ENCODE peak calls at places on chromosomes 6 and 20, in seven cellular contexts. Z is K562, C is HCT116, L is SK-N-SH, R is H1, I is HepG2, D is GM12878. S is an unnamed sample.

GRCh38 chr6:29834564-29835436 is 7.2 kb downstream of the HLA-G start:
- DNase-seq in Z (peak), C (no peak), L (peak), R (peak), I (no peak), D (no peak), S (peak)

GRCh38 chr6:2166717-2167116 is 78.7 kb downstream of the GMDS start:
- DNase-seq in Z (no peak), C (no peak), L (no peak), R (no peak), I (no peak), D (no peak), S (no peak)

GRCh38 chr6:24524801-24525200 is 30.0 kb downstream of the ALDH5A1 start:
- DNase-seq in Z (peak), C (peak), L (peak), R (no peak), I (peak), D (no peak), S (peak)

GRCh38 chr20:48897298-48898044 is 24.0 kb upstream of the ARFGEF2 start:
- DNase-seq in Z (no peak), C (peak), L (no peak), R (no peak), I (no peak), D (no peak), S (peak)

GRCh38 chr6:19336579-19336978 is 500.6 kb upstream of the ID4 start:
- DNase-seq in Z (no peak), C (no peak), L (no peak), R (no peak), I (no peak), D (no peak), S (no peak)

GRCh38 chr20:4896971-4897497 is 104.3 kb downstream of the SLC23A2 start:
- DNase-seq in Z (peak), C (no peak), L (no peak), R (peak), I (no peak), D (no peak), S (peak)

GRCh38 chr6:11110921-11111768 is at the start of gene ERVFRD-1:
- DNase-seq in Z (no peak), C (no peak), L (no peak), R (peak), I (no peak), D (no peak), S (no peak)

GRCh38 chr20:49424536-49424935 is 57.9 kb downstream of the KCNB1 start:
- DNase-seq in Z (peak), C (no peak), L (peak), R (no peak), I (no peak), D (no peak), S (no peak)

GRCh38 chr20:14928083-14928482 is 590.7 kb upstream of the FLRT3 start:
- DNase-seq in Z (no peak), C (no peak), L (no peak), R (no peak), I (no peak), D (no peak), S (no peak)

GRCh38 chr20:48378976-48379670 is 448.7 kb downstream of the PREX1 start:
- DNase-seq in Z (no peak), C (no peak), L (no peak), R (no peak), I (no peak), D (no peak), S (no peak)

GRCh38 chr20:54766483-54766882 is 291.1 kb downstream of the DOK5 start:
- DNase-seq in Z (no peak), C (no peak), L (no peak), R (no peak), I (no peak), D (no peak), S (no peak)

GRCh38 chr6:16903470-16903869 is 142.2 kb upstream of the ATXN1 start:
- DNase-seq in Z (no peak), C (no peak), L (no peak), R (no peak), I (no peak), D (no peak), S (no peak)

GRCh38 chr6:25359891-25360290 is 80.7 kb downstream of the CARMIL1 start:
- DNase-seq in Z (no peak), C (peak), L (no peak), R (no peak), I (no peak), D (no peak), S (no peak)

GRCh38 chr6:38262609-38263008 is 377.1 kb downstream of the BTBD9 start:
- DNase-seq in Z (no peak), C (no peak), L (no peak), R (no peak), I (no peak), D (no peak), S (peak)

GRCh38 chr6:43954311-43955131 is 172.7 kb downstream of the MRPL14 start:
- DNase-seq in Z (no peak), C (no peak), L (no peak), R (peak), I (no peak), D (no peak), S (no peak)

GRCh38 chr20:63232235-63233060 is 3.3 kb upstream of the BIRC7 start:
- DNase-seq in Z (no peak), C (peak), L (no peak), R (no peak), I (no peak), D (no peak), S (no peak)

GRCh38 chr6:133467982-133468380 is 226.8 kb downstream of the EYA4 start:
- DNase-seq in Z (no peak), C (no peak), L (no peak), R (no peak), I (no peak), D (no peak), S (no peak)

GRCh38 chr6:107114872-107115694 is at the start of gene BEND3:
- DNase-seq in Z (peak), C (no peak), L (peak), R (no peak), I (no peak), D (no peak), S (peak)

GRCh38 chr20:32581839-32582658 is 3.1 kb downstream of the NOL4L start:
- DNase-seq in Z (no peak), C (no peak), L (no peak), R (peak), I (no peak), D (no peak), S (no peak)

GRCh38 chr6:108117427-108118358 is 43.2 kb upstream of the OSTM1 start:
- DNase-seq in Z (no peak), C (no peak), L (peak), R (peak), I (no peak), D (no peak), S (no peak)

GRCh38 chr20:41786158-41786557 is 168.0 kb upstream of the CHD6 start:
- DNase-seq in Z (no peak), C (no peak), L (no peak), R (no peak), I (no peak), D (no peak), S (no peak)

GRCh38 chr6:152292595-152292994 is 344.6 kb downstream of the SYNE1 start:
- DNase-seq in Z (no peak), C (no peak), L (no peak), R (no peak), I (no peak), D (no peak), S (no peak)

GRCh38 chr20:17985388-17986018 is 16.7 kb downstream of the MGME1 start:
- DNase-seq in Z (no peak), C (no peak), L (no peak), R (no peak), I (peak), D (no peak), S (no peak)

GRCh38 chr6:34633785-34634184 is 62.8 kb downstream of the ILRUN start:
- DNase-seq in Z (no peak), C (no peak), L (no peak), R (no peak), I (no peak), D (no peak), S (no peak)

GRCh38 chr6:33276864-33277662 is at the start of gene B3GALT4:
- DNase-seq in Z (peak), C (no peak), L (peak), R (peak), I (no peak), D (peak), S (peak)

GRCh38 chr6:37679539-37680476 is 17.9 kb downstream of the MDGA1 start:
- DNase-seq in Z (no peak), C (no peak), L (no peak), R (no peak), I (no peak), D (peak), S (no peak)

GRCh38 chr20:10040070-10040970 is 5.5 kb downstream of the ANKEF1 start:
- DNase-seq in Z (peak), C (peak), L (no peak), R (no peak), I (peak), D (no peak), S (no peak)

DNA sequence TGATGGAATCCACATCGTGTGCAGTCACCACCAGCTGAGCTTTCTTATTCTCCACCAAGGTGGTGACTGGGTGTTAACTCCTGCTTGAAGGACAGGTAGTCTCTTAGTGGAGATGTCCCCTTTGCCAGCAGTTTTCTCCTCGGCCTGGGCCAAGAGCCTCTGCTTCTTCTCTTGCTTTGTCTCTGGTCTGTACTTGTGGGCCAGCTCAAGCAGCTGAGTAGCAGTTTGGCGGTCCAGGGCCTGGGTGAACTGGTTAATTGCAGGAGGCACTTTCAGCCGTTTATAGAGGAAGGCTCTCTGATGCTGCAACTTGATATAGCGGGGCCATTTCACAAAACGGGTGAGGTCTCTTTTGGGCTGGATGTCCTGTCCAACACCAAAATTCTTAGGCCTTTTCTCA is 76.0 kb upstream of the NNAT start:
- DNase-seq in Z (no peak), C (no peak), L (no peak), R (no peak), I (no peak), D (no peak), S (no peak)
- TF ChIP-seq JUND in Z (no peak), C (no peak), L (no peak), R (no peak), I (no peak), D (no peak), S (no peak)

GRCh38 chr20:20492521-20493334 is 124.8 kb downstream of the INSM1 start:
- DNase-seq in Z (no peak), C (no peak), L (peak), R (no peak), I (no peak), D (no peak), S (no peak)

GRCh38 chr20:20489623-20490341 is 121.9 kb downstream of the INSM1 start:
- DNase-seq in Z (no peak), C (no peak), L (no peak), R (no peak), I (no peak), D (no peak), S (no peak)

GRCh38 chr20:20491784-20492145 is 123.9 kb downstream of the INSM1 start:
- DNase-seq in Z (no peak), C (no peak), L (no peak), R (no peak), I (no peak), D (no peak), S (no peak)

GRCh38 chr20:20490673-20491072 is 122.8 kb downstream of the INSM1 start:
- DNase-seq in Z (no peak), C (no peak), L (no peak), R (no peak), I (no peak), D (no peak), S (no peak)

DNA sequence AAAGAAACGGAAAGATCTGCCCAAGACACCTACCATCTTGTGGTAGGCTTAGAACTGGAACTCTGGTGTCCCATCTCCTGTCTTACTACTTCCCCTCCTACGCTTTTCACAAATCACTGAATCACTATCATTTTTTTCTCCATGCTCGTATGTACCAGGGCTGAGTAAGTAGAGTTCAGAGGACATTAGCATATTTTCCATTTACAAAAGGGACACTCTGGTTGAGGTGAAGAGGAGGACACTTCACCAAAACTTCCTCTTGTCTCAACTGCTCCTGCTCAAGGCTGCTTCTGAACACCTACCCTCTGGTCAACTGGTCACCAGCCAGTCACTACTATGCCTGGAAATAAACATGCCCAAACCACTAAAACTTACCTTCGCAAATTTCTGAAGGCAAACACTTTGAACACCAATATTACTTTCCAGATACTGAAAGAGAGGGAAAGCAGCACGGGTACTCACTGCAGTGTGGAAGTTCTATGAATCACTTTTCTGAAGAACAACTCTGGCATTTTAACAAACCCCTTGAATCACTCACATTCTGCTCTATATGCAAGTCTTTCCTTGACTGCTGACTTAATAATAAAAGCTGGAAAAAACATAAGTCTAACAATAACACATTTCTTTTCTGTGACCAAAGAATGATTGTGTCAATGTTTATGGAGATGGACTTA is 123.3 kb downstream of the INSM1 start:
- DNase-seq in Z (no peak), C (no peak), L (no peak), R (no peak), I (no peak), D (no peak), S (no peak)
- TF ChIP-seq JUND in Z (no peak), C (no peak), L (no peak), R (no peak), I (no peak), D (no peak), S (no peak)

GRCh38 chr6:167548451-167548850 is 223.6 kb downstream of the TTLL2 start:
- DNase-seq in Z (no peak), C (no peak), L (no peak), R (no peak), I (no peak), D (no peak), S (no peak)
- TF ChIP-seq JUND in Z (no peak), C (no peak), L (no peak), R (no peak), I (no peak), D (no peak), S (no peak)

DNA sequence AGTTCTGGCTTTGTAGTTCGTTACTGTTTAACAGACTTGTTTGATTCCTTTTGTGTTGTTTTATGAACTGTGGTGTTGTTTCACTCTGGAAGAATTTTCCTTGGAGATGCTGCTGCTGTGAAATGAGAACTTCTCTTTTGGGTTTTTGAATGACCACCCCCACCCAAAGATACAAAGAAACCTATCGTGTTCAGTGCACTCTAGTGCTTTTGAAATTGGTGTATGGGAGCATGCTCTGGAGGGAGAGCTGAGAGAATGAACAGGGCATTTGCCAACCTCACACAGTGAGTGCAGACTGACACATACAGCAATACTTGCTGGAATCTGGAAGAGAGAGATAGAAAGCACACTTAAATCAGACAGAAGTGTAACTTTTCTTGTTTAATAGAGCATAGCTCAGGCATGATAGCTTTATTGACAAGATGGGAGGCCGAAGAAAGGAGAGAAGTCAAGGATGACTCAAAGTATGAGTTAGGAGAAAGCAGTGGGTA is 293.1 kb downstream of the SOX4 start:
- DNase-seq in Z (no peak), C (no peak), L (no peak), R (no peak), I (no peak), D (no peak), S (no peak)
- TF ChIP-seq JUND in Z (no peak), C (no peak), L (no peak), R (no peak), I (no peak), D (no peak), S (no peak)

GRCh38 chr6:157226761-157227160 is 96.6 kb downstream of the TMEM242 start:
- DNase-seq in Z (peak), C (no peak), L (no peak), R (peak), I (no peak), D (no peak), S (no peak)
- TF ChIP-seq JUND in Z (no peak), C (no peak), L (no peak), R (no peak), I (no peak), D (no peak), S (no peak)

GRCh38 chr6:125670586-125670985 is 78.8 kb upstream of the HEY2 start:
- DNase-seq in Z (no peak), C (no peak), L (no peak), R (no peak), I (no peak), D (no peak), S (no peak)

GRCh38 chr6:125668071-125668470 is 81.4 kb upstream of the HEY2 start:
- DNase-seq in Z (no peak), C (no peak), L (no peak), R (no peak), I (no peak), D (no peak), S (no peak)

GRCh38 chr6:125671323-125671722 is 78.1 kb upstream of the HEY2 start:
- DNase-seq in Z (no peak), C (no peak), L (no peak), R (no peak), I (no peak), D (no peak), S (no peak)

GRCh38 chr6:125665415-125665814 is 84.0 kb upstream of the HEY2 start:
- DNase-seq in Z (no peak), C (no peak), L (no peak), R (no peak), I (no peak), D (no peak), S (no peak)

GRCh38 chr6:125667326-125667725 is 82.1 kb upstream of the HEY2 start:
- DNase-seq in Z (no peak), C (no peak), L (no peak), R (no peak), I (no peak), D (no peak), S (no peak)
- TF ChIP-seq JUND in Z (no peak), C (no peak), L (no peak), R (no peak), I (no peak), D (no peak), S (no peak)